ENCODE peak calls at places on chromosomes 2 and 18, in four cellular contexts. C is HepG2, B is K562, T is GM12878. S is an unnamed sample.

GRCh38 chr2:241702405-241703127 is 727 bp downstream of the ING5 start:
- DNase-seq in C (peak; percentile 85), B (peak; percentile 89), T (peak; percentile 37), S (peak; percentile 82)

GRCh38 chr18:61435064-61435652 is 101.9 kb downstream of the CDH20 start:
- DNase-seq in C (peak; percentile 27), B (peak; percentile 4), T (no peak), S (peak; percentile 20)

GRCh38 chr2:188551671-188552070 is 260.0 kb downstream of the GULP1 start:
- DNase-seq in C (no peak), B (peak; percentile 5), T (no peak), S (no peak)

GRCh38 chr2:55138045-55138444 is 87.8 kb upstream of the RTN4 start:
- DNase-seq in C (no peak), B (no peak), T (no peak), S (no peak)

GRCh38 chr2:236608710-236609109 is 39.1 kb downstream of the ACKR3 start:
- DNase-seq in C (no peak), B (no peak), T (no peak), S (no peak)

GRCh38 chr2:233990261-233990798 is 60.2 kb upstream of the SPP2 start:
- DNase-seq in C (no peak), B (no peak), T (peak; percentile 38), S (no peak)

GRCh38 chr18:23814977-23815614 is 125.8 kb downstream of the LAMA3 start:
- DNase-seq in C (no peak), B (no peak), T (no peak), S (no peak)

GRCh38 chr2:46520108-46520507 is 40.7 kb downstream of the TMEM247 start:
- DNase-seq in C (no peak), B (no peak), T (no peak), S (no peak)

GRCh38 chr2:189633392-189633811 is 27.9 kb upstream of the ASNSD1 start:
- DNase-seq in C (no peak), B (peak; percentile 47), T (no peak), S (no peak)

GRCh38 chr2:179963626-179964025 is 43.5 kb downstream of the CWC22 start:
- DNase-seq in C (no peak), B (no peak), T (no peak), S (no peak)

GRCh38 chr2:102191501-102191900 is 4.7 kb downstream of the IL1RL2 start:
- DNase-seq in C (no peak), B (no peak), T (no peak), S (no peak)

GRCh38 chr2:133809485-133809884 is 241.2 kb upstream of the NCKAP5 start:
- DNase-seq in C (no peak), B (no peak), T (no peak), S (no peak)

GRCh38 chr2:165874445-165875039 is 79.0 kb downstream of the TTC21B start:
- DNase-seq in C (peak; percentile 72), B (peak; percentile 43), T (peak; percentile 36), S (peak; percentile 48)

GRCh38 chr2:234969329-234970157 is 17.7 kb downstream of the SH3BP4 start:
- DNase-seq in C (no peak), B (no peak), T (no peak), S (no peak)

GRCh38 chr18:22451796-22452195 is 34.1 kb upstream of the CTAGE1 start:
- DNase-seq in C (no peak), B (peak; percentile 64), T (no peak), S (peak; percentile 32)

GRCh38 chr2:45889053-45889452 is 237.6 kb downstream of the PRKCE start:
- DNase-seq in C (no peak), B (peak; percentile 31), T (peak; percentile 73), S (peak; percentile 59)

GRCh38 chr2:234111523-234111922 is 61.0 kb downstream of the SPP2 start:
- DNase-seq in C (no peak), B (no peak), T (no peak), S (no peak)

GRCh38 chr2:207394812-207395534 is 134.8 kb upstream of the CREB1 start:
- DNase-seq in C (no peak), B (peak; percentile 88), T (no peak), S (peak; percentile 18)

GRCh38 chr2:207474871-207475485 is 54.8 kb upstream of the CREB1 start:
- DNase-seq in C (peak; percentile 47), B (peak; percentile 53), T (no peak), S (peak; percentile 50)

GRCh38 chr2:55782528-55783173 is 89.0 kb upstream of the PNPT1 start:
- DNase-seq in C (no peak), B (peak; percentile 17), T (no peak), S (no peak)

GRCh38 chr2:235087812-235088607 is 136.2 kb downstream of the SH3BP4 start:
- DNase-seq in C (no peak), B (no peak), T (no peak), S (no peak)

GRCh38 chr2:115413796-115414195 is 971.4 kb downstream of the DPP10 start:
- DNase-seq in C (no peak), B (no peak), T (no peak), S (no peak)

GRCh38 chr2:11446733-11447248 is 19.2 kb downstream of the E2F6 start:
- DNase-seq in C (peak; percentile 75), B (peak; percentile 62), T (no peak), S (peak; percentile 63)

GRCh38 chr2:142872900-142873724 is 4.4 kb upstream of the KYNU start:
- DNase-seq in C (peak; percentile 50), B (no peak), T (no peak), S (no peak)

GRCh38 chr2:179936654-179937053 is 70.4 kb downstream of the CWC22 start:
- DNase-seq in C (peak; percentile 74), B (peak; percentile 73), T (no peak), S (peak; percentile 18)

GRCh38 chr2:112782234-112782799 is 2.0 kb downstream of the IL1A start:
- DNase-seq in C (no peak), B (no peak), T (peak; percentile 66), S (no peak)

GRCh38 chr2:69634197-69634821 is 9.2 kb downstream of the AAK1 start:
- DNase-seq in C (no peak), B (peak; percentile 41), T (no peak), S (no peak)

GRCh38 chr2:165691615-165692014 is 102.4 kb downstream of the GALNT3 start:
- DNase-seq in C (no peak), B (peak; percentile 3), T (no peak), S (peak; percentile 21)

GRCh38 chr2:216023055-216023648 is 9.8 kb upstream of the MREG start:
- DNase-seq in C (peak; percentile 66), B (peak; percentile 61), T (no peak), S (peak; percentile 61)

GRCh38 chr2:149423633-149424032 is 93.2 kb downstream of the LYPD6 start:
- DNase-seq in C (no peak), B (no peak), T (no peak), S (no peak)
- TF ChIP-seq FOXM1 in C (no peak), B (no peak), T (no peak), S (no peak)

GRCh38 chr18:6249788-6250187 is 164.9 kb downstream of the L3MBTL4 start:
- DNase-seq in C (no peak), B (no peak), T (no peak), S (no peak)
- TF ChIP-seq SP1 in C (no peak), B (no peak), T (no peak), S (no peak)

GRCh38 chr2:20633794-20634259 is 17.1 kb downstream of the HS1BP3 start:
- DNase-seq in C (no peak), B (no peak), T (no peak), S (no peak)
- TF ChIP-seq FOXM1 in C (no peak), B (no peak), T (no peak), S (no peak)

GRCh38 chr2:81692566-81692965 is 1388.0 kb upstream of the LRRTM1 start:
- DNase-seq in C (no peak), B (no peak), T (no peak), S (no peak)
- TF ChIP-seq SP1 in C (no peak), B (no peak), T (no peak), S (no peak)

GRCh38 chr2:205695460-205695979 is 13.2 kb downstream of the NRP2 start:
- DNase-seq in C (no peak), B (no peak), T (no peak), S (no peak)

GRCh38 chr2:205689837-205690236 is 7.5 kb downstream of the NRP2 start:
- DNase-seq in C (no peak), B (no peak), T (no peak), S (no peak)

GRCh38 chr2:205688417-205689200 is 6.3 kb downstream of the NRP2 start:
- DNase-seq in C (no peak), B (no peak), T (no peak), S (no peak)

GRCh38 chr2:205694256-205694655 is 12.0 kb downstream of the NRP2 start:
- DNase-seq in C (no peak), B (no peak), T (no peak), S (no peak)

DNA sequence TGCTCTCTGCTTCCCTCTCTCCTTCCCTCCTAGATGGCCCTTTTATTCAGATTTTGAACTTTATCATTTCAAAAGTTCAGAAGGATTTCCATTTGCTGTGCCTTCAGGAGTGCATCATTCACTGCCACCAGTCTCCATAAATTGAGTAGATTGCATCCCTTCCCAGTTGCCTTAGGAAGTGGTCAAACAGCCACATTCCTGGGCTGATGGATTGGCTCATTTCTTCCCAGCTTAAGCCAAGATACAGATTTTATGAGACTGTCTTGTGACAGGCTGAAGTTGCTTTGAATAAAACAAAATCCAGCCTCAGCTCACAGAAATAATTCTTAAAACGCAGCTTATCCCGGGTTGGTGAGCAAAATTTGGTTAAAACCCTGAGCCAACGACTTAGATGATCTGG is 9.8 kb downstream of the NRP2 start:
- DNase-seq in C (no peak), B (no peak), T (no peak), S (no peak)
- TF ChIP-seq FOXM1 in C (no peak), B (no peak), T (no peak), S (no peak)

DNA sequence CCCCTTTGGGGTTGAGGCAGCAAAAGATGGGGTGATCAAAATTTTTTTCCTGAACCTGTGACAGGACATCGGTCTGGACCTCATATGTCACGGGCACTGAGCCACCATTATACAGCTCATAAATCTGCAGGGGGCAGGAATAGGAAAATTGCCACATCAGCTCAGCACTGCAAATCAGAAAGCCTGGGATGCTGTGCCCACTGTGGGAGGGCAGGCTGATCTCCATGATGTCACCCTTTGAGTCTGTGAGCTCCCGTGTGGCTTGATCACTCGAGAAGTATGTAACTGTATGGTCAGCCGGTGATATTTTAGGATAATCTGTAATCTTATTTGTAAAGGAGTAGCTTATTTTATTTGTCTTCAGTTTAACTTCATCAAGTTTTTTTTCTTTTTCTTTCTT is 17.7 kb upstream of the CRYBA2 start:
- DNase-seq in C (no peak), B (no peak), T (no peak), S (no peak)
- TF ChIP-seq SP1 in C (no peak), B (no peak), T (no peak), S (no peak)

DNA sequence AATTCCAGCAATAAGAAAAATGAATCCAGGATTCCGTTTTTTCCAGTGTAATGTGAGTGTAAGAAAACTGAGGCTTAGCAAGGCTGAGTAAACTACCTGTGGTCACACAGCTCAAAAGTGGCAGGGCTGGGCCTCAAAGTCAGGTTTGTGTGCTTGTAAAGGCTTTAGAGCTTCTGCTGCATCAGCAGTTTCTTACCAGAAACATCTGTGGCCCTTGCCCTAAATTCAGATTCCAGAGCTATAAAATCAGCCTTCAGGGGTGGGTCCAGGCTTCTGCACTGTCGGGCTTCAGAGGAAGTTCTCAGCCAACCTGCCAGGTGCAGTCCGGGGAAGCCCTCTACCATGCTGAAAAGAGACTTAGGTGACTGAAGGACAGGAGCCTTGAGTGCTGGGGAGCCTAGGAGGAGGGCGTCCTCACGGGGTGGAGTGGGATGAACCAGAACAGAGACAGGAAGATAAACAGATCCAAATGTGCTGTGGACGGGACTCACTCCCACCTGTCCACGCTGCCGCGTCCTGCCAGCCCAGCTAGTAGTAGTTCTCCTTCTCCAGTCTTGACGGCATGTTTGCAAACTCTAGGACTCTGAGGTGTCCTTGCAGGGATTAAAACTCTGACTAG is 69.9 kb upstream of the HS6ST1 start:
- DNase-seq in C (no peak), B (no peak), T (no peak), S (no peak)
- TF ChIP-seq FOXM1 in C (no peak), B (no peak), T (no peak), S (no peak)